ENCODE peak calls at places on chromosomes 5 and 9, in six cellular contexts. One of them, this sample, is unnamed.

GRCh38 chr9:2016411-2017208 is 1.5 kb downstream of the SMARCA2 start:
- DNase-seq in upper lobe of left lung: peak; percentile 87
- DNase-seq in stomach: peak; percentile 69
- DNase-seq in breast epithelium: peak; percentile 82
- DNase-seq in prostate gland: peak; percentile 89
- DNase-seq in H1: peak; percentile 76
- DNase-seq in this sample: peak; percentile 93

GRCh38 chr5:153658606-153659005 is 168.1 kb downstream of the GRIA1 start:
- DNase-seq in upper lobe of left lung: no peak
- DNase-seq in stomach: no peak
- DNase-seq in breast epithelium: no peak
- DNase-seq in prostate gland: no peak
- DNase-seq in H1: no peak
- DNase-seq in this sample: no peak

GRCh38 chr9:69466151-69466550 is 141.1 kb downstream of the ENTREP1 start:
- DNase-seq in upper lobe of left lung: no peak
- DNase-seq in stomach: no peak
- DNase-seq in breast epithelium: no peak
- DNase-seq in prostate gland: no peak
- DNase-seq in H1: no peak
- DNase-seq in this sample: no peak

GRCh38 chr9:136024286-136024685 is 63.1 kb upstream of the UBAC1 start:
- DNase-seq in upper lobe of left lung: no peak
- DNase-seq in stomach: no peak
- DNase-seq in breast epithelium: no peak
- DNase-seq in prostate gland: no peak
- DNase-seq in H1: no peak
- DNase-seq in this sample: no peak

GRCh38 chr5:38467353-38468040 is 88.9 kb downstream of the LIFR start:
- DNase-seq in upper lobe of left lung: no peak
- DNase-seq in stomach: peak; percentile 38
- DNase-seq in breast epithelium: peak; percentile 56
- DNase-seq in prostate gland: no peak
- DNase-seq in H1: no peak
- DNase-seq in this sample: no peak

GRCh38 chr9:124780060-124780756 is 3.3 kb downstream of the OLFML2A start:
- DNase-seq in upper lobe of left lung: no peak
- DNase-seq in stomach: peak; percentile 22
- DNase-seq in breast epithelium: peak; percentile 65
- DNase-seq in prostate gland: no peak
- DNase-seq in H1: peak; percentile 47
- DNase-seq in this sample: peak; percentile 68

GRCh38 chr9:4297795-4298254 is 2.0 kb downstream of the GLIS3 start:
- DNase-seq in upper lobe of left lung: peak; percentile 78
- DNase-seq in stomach: peak; percentile 58
- DNase-seq in breast epithelium: peak; percentile 38
- DNase-seq in prostate gland: peak; percentile 49
- DNase-seq in H1: no peak
- DNase-seq in this sample: peak; percentile 81

GRCh38 chr9:93677641-93678136 is 101.3 kb downstream of the PHF2 start:
- DNase-seq in upper lobe of left lung: no peak
- DNase-seq in stomach: no peak
- DNase-seq in breast epithelium: peak; percentile 10
- DNase-seq in prostate gland: no peak
- DNase-seq in H1: no peak
- DNase-seq in this sample: peak; percentile 66

GRCh38 chr5:102901821-102902448 is 146.8 kb downstream of the PAM start:
- DNase-seq in upper lobe of left lung: no peak
- DNase-seq in stomach: no peak
- DNase-seq in breast epithelium: no peak
- DNase-seq in prostate gland: no peak
- DNase-seq in H1: no peak
- DNase-seq in this sample: no peak

GRCh38 chr9:101727621-101728524 is 10.6 kb downstream of the GRIN3A start:
- DNase-seq in upper lobe of left lung: no peak
- DNase-seq in stomach: no peak
- DNase-seq in breast epithelium: no peak
- DNase-seq in prostate gland: no peak
- DNase-seq in H1: no peak
- DNase-seq in this sample: no peak

GRCh38 chr5:152551061-152551460 is 146.0 kb upstream of the NMUR2 start:
- DNase-seq in upper lobe of left lung: no peak
- DNase-seq in stomach: no peak
- DNase-seq in breast epithelium: no peak
- DNase-seq in prostate gland: no peak
- DNase-seq in H1: no peak
- DNase-seq in this sample: no peak

GRCh38 chr5:28542968-28543367 is 1504.6 kb upstream of the CDH9 start:
- DNase-seq in upper lobe of left lung: no peak
- DNase-seq in stomach: no peak
- DNase-seq in breast epithelium: no peak
- DNase-seq in prostate gland: no peak
- DNase-seq in H1: no peak
- DNase-seq in this sample: no peak

GRCh38 chr9:2631263-2631662 is 9.7 kb downstream of the VLDLR start:
- DNase-seq in upper lobe of left lung: no peak
- DNase-seq in stomach: no peak
- DNase-seq in breast epithelium: no peak
- DNase-seq in prostate gland: no peak
- DNase-seq in H1: no peak
- DNase-seq in this sample: no peak

GRCh38 chr5:137147346-137147745 is 351.8 kb downstream of the SPOCK1 start:
- DNase-seq in upper lobe of left lung: no peak
- DNase-seq in stomach: no peak
- DNase-seq in breast epithelium: no peak
- DNase-seq in prostate gland: no peak
- DNase-seq in H1: no peak
- DNase-seq in this sample: no peak

GRCh38 chr9:72586388-72587160 is 65.2 kb downstream of the TMC1 start:
- DNase-seq in upper lobe of left lung: peak; percentile 69
- DNase-seq in stomach: no peak
- DNase-seq in breast epithelium: no peak
- DNase-seq in prostate gland: no peak
- DNase-seq in H1: no peak
- DNase-seq in this sample: no peak
- H3K27ac ChIP-seq in upper lobe of left lung: peak overlapping the region; percentile 31
- H3K27ac ChIP-seq in stomach: peak overlapping the region; percentile 37
- H3K27ac ChIP-seq in breast epithelium: no peak overlapping the region
- H3K27ac ChIP-seq in prostate gland: no peak overlapping the region
- H3K27ac ChIP-seq in H1: no peak overlapping the region
- H3K27ac ChIP-seq in this sample: no peak overlapping the region

DNA sequence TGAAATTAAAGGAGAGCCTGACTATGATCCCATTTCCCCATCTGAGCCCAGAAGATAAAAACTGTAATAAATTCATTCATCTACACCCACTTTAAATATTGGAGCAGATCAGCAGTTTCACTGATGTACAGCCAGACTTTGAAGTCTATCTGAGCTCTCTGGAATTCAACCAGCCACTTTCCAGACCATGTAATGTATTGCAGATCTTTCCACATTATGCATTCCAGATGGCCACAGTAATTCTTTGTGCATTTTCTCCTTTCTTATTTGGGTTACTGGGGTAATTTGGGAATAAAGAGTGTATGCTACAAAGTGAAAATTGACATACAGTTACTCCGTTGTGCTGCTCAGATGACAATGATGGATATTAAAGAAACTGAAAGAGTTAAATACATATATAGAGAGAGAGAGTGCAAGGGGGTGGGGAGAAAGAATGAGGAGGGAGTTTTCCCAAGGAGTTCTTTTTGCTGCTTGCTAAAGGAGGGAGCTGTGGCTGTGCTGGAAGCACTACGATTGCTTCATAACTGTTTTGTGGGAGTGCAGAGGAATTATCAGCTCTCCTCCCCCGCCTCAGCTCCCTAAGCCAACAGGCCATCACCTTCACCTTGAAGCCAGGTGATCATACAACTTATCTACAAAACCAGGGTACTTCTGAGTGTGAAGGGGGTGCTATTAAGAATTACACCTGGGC is 152.8 kb downstream of the GAS1 start:
- DNase-seq in upper lobe of left lung: no peak
- DNase-seq in stomach: no peak
- DNase-seq in breast epithelium: no peak
- DNase-seq in prostate gland: no peak
- DNase-seq in H1: no peak
- DNase-seq in this sample: no peak
- TF ChIP-seq POLR2AphosphoS5 in upper lobe of left lung: no peak
- TF ChIP-seq POLR2AphosphoS5 in stomach: no peak
- TF ChIP-seq POLR2AphosphoS5 in breast epithelium: no peak
- TF ChIP-seq POLR2AphosphoS5 in prostate gland: no peak
- TF ChIP-seq POLR2AphosphoS5 in H1: no peak
- TF ChIP-seq POLR2AphosphoS5 in this sample: no peak

DNA sequence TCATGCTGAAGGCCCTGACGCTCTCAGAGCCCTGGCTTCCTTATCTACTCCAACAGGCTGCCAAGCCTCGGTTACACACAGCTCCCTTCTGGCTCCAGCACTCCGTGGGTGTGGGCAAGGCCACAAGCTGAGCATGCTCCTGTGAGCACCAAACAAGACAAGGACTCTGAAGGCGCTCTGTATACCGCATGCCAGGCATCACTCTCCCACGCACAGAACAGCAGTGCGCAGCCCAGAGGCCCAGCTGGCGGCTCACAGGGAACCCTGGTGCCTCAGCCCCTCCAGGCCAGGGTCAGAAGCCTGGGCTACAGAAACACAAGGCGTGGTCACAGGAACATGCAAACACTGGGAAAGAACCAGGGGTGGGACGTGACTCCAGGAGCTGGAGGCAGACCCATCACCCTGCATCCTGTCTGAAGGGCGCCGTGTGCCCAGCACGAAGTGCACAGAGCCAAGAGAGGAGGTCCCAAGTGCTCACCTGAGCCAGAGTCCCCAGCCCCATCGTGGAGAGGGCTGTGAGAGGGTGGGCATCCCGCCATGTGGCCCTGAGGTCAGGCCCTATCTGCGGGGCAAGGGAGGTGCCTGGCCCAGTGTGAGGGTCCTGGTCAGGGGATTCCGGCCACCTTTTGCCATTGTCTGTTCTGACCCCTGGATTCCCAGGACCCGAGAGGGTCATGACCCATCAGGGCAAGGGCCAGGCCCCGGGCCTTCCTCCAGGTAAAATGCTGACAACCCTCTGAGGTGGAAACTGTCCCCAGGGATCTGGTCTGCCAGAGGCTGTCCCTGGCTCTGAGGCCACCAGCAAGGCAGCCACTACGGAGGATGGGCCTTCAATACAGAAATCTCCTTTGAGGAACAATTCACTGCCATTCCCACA is 54.7 kb downstream of the COL23A1 start:
- DNase-seq in upper lobe of left lung: no peak
- DNase-seq in stomach: peak; percentile 70
- DNase-seq in breast epithelium: peak; percentile 25
- DNase-seq in prostate gland: no peak
- DNase-seq in H1: no peak
- DNase-seq in this sample: peak; percentile 72
- H3K27ac ChIP-seq in upper lobe of left lung: no peak overlapping the region
- H3K27ac ChIP-seq in stomach: no peak overlapping the region
- H3K27ac ChIP-seq in breast epithelium: no peak overlapping the region
- H3K27ac ChIP-seq in prostate gland: no peak overlapping the region
- H3K27ac ChIP-seq in H1: no peak overlapping the region
- H3K27ac ChIP-seq in this sample: no peak overlapping the region

GRCh38 chr5:89265511-89266169 is 382.7 kb upstream of the MEF2C start:
- DNase-seq in upper lobe of left lung: no peak
- DNase-seq in stomach: no peak
- DNase-seq in breast epithelium: no peak
- DNase-seq in prostate gland: no peak
- DNase-seq in H1: no peak
- DNase-seq in this sample: no peak

GRCh38 chr5:89267764-89268163 is 384.8 kb upstream of the MEF2C start:
- DNase-seq in upper lobe of left lung: no peak
- DNase-seq in stomach: no peak
- DNase-seq in breast epithelium: no peak
- DNase-seq in prostate gland: no peak
- DNase-seq in H1: no peak
- DNase-seq in this sample: no peak

GRCh38 chr5:89262030-89262429 is 379.0 kb upstream of the MEF2C start:
- DNase-seq in upper lobe of left lung: no peak
- DNase-seq in stomach: no peak
- DNase-seq in breast epithelium: no peak
- DNase-seq in prostate gland: no peak
- DNase-seq in H1: no peak
- DNase-seq in this sample: no peak

GRCh38 chr5:89260254-89260653 is 377.3 kb upstream of the MEF2C start:
- DNase-seq in upper lobe of left lung: no peak
- DNase-seq in stomach: no peak
- DNase-seq in breast epithelium: no peak
- DNase-seq in prostate gland: no peak
- DNase-seq in H1: no peak
- DNase-seq in this sample: no peak

GRCh38 chr5:89263846-89264245 is 380.9 kb upstream of the MEF2C start:
- DNase-seq in upper lobe of left lung: no peak
- DNase-seq in stomach: no peak
- DNase-seq in breast epithelium: no peak
- DNase-seq in prostate gland: no peak
- DNase-seq in H1: no peak
- DNase-seq in this sample: no peak
- TF ChIP-seq POLR2AphosphoS5 in upper lobe of left lung: no peak
- TF ChIP-seq POLR2AphosphoS5 in stomach: no peak
- TF ChIP-seq POLR2AphosphoS5 in breast epithelium: no peak
- TF ChIP-seq POLR2AphosphoS5 in prostate gland: no peak
- TF ChIP-seq POLR2AphosphoS5 in H1: no peak
- TF ChIP-seq POLR2AphosphoS5 in this sample: no peak

GRCh38 chr9:129222691-129223218 is 44.7 kb upstream of the IER5L start:
- DNase-seq in upper lobe of left lung: no peak
- DNase-seq in stomach: no peak
- DNase-seq in breast epithelium: no peak
- DNase-seq in prostate gland: no peak
- DNase-seq in H1: no peak
- DNase-seq in this sample: no peak

GRCh38 chr9:129223551-129224208 is 45.6 kb upstream of the IER5L start:
- DNase-seq in upper lobe of left lung: no peak
- DNase-seq in stomach: peak; percentile 36
- DNase-seq in breast epithelium: no peak
- DNase-seq in prostate gland: no peak
- DNase-seq in H1: no peak
- DNase-seq in this sample: no peak

GRCh38 chr9:129225201-129225778 is 47.2 kb upstream of the IER5L start:
- DNase-seq in upper lobe of left lung: no peak
- DNase-seq in stomach: no peak
- DNase-seq in breast epithelium: no peak
- DNase-seq in prostate gland: no peak
- DNase-seq in H1: no peak
- DNase-seq in this sample: no peak

GRCh38 chr9:129225815-129226214 is 47.8 kb upstream of the IER5L start:
- DNase-seq in upper lobe of left lung: peak; percentile 42
- DNase-seq in stomach: peak; percentile 46
- DNase-seq in breast epithelium: no peak
- DNase-seq in prostate gland: no peak
- DNase-seq in H1: no peak
- DNase-seq in this sample: peak; percentile 88

DNA sequence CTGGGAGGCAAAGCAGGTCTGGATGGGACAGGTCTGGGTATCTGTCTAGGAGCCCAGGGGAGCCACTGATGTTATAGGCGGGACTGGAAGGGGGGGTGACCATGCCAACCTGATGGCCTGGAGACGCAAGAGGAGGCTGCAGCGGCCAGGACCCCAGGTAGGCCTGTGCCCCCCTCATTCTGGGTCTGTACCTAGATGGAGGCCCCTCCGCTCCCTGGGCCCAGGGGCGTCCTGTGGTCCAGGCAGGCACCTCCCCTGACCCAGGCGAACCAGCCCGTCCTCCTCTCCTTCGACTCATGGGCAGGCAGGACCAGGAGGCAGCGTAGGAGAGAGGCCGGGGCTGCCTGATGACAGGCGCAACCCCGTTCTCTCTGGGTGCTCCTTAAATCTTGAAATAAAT is 46.6 kb upstream of the IER5L start:
- DNase-seq in upper lobe of left lung: no peak
- DNase-seq in stomach: no peak
- DNase-seq in breast epithelium: no peak
- DNase-seq in prostate gland: no peak
- DNase-seq in H1: no peak
- DNase-seq in this sample: no peak
- H3K27ac ChIP-seq in upper lobe of left lung: no peak overlapping the region
- H3K27ac ChIP-seq in stomach: no peak overlapping the region
- H3K27ac ChIP-seq in breast epithelium: peak overlapping the region; percentile 4
- H3K27ac ChIP-seq in prostate gland: no peak overlapping the region
- H3K27ac ChIP-seq in H1: no peak overlapping the region
- H3K27ac ChIP-seq in this sample: peak overlapping the region; percentile 68

This sample was measured in spleen.